ENCODE peak calls at places on chromosomes 5 and 9, in four cellular contexts. K, T, V and E are unnamed samples.

GRCh38 chr9:8356406-8356805 is 556.8 kb upstream of the DMAC1 start:
- DNase-seq in T (no peak), V (no peak), K (no peak), E (no peak)

GRCh38 chr5:138898336-138898735 is 23.2 kb upstream of the LRRTM2 start:
- DNase-seq in V (no peak), T (no peak), K (no peak), E (no peak)

GRCh38 chr5:54895816-54896341 is 89.5 kb downstream of the ESM1 start:
- DNase-seq in K (peak; percentile 65), T (no peak), V (peak; percentile 47), E (no peak)

GRCh38 chr5:146103594-146103993 is 1.8 kb downstream of the PLAC8L1 start:
- DNase-seq in T (no peak), V (no peak), K (no peak), E (no peak)

GRCh38 chr5:73709536-73710129 is 83.6 kb downstream of the ARHGEF28 start:
- DNase-seq in T (no peak), K (peak; percentile 51), V (no peak), E (no peak)

GRCh38 chr5:60334281-60334713 is 365.7 kb downstream of the DEPDC1B start:
- DNase-seq in K (peak; percentile 85), T (no peak), V (no peak), E (peak; percentile 36)

GRCh38 chr5:73796164-73797141 is 170.5 kb downstream of the ARHGEF28 start:
- DNase-seq in T (peak; percentile 63), K (peak; percentile 97), V (peak; percentile 15), E (peak; percentile 94)

GRCh38 chr5:6175172-6175855 is 203.0 kb downstream of the MED10 start:
- DNase-seq in K (no peak), V (no peak), T (no peak), E (no peak)

GRCh38 chr5:151381899-151382298 is 34.5 kb upstream of the SLC36A2 start:
- DNase-seq in T (no peak), V (no peak), K (no peak), E (no peak)

GRCh38 chr9:69157751-69158466 is 16.2 kb upstream of the TJP2 start:
- DNase-seq in V (peak; percentile 4), K (peak; percentile 91), T (no peak), E (no peak)

GRCh38 chr5:74892921-74893320 is 26.7 kb upstream of the FAM169A start:
- DNase-seq in V (no peak), K (no peak), T (no peak), E (no peak)

GRCh38 chr5:156841737-156842136 is 8.4 kb upstream of the PPP1R2B start:
- DNase-seq in V (no peak), T (no peak), K (no peak), E (no peak)

GRCh38 chr9:75826292-75826691 is 64.2 kb upstream of the PCSK5 start:
- DNase-seq in K (no peak), T (no peak), V (no peak), E (no peak)

GRCh38 chr5:144024601-144025000 is 145.9 kb downstream of the YIPF5 start:
- DNase-seq in T (no peak), V (no peak), K (peak; percentile 43), E (no peak)

GRCh38 chr9:36492849-36493248 is 79.8 kb upstream of the MELK start:
- DNase-seq in V (no peak), K (peak; percentile 38), T (no peak), E (peak; percentile 9)

GRCh38 chr9:107866912-107867311 is 377.3 kb upstream of the KLF4 start:
- DNase-seq in K (no peak), T (no peak), V (no peak), E (no peak)

GRCh38 chr5:98769006-98769255 is 4.5 kb upstream of the RGMB start:
- DNase-seq in V (peak; percentile 52), K (no peak), T (peak; percentile 64), E (no peak)

GRCh38 chr5:146388418-146388817 is 49.8 kb downstream of the POU4F3 start:
- DNase-seq in T (no peak), K (peak; percentile 88), V (no peak), E (peak; percentile 28)

GRCh38 chr9:122053056-122053455 is 40.1 kb downstream of the TTLL11 start:
- DNase-seq in K (peak; percentile 58), T (no peak), V (no peak), E (no peak)

GRCh38 chr5:125249400-125249799 is 503.0 kb upstream of the ZNF608 start:
- DNase-seq in V (no peak), T (no peak), K (peak; percentile 72), E (no peak)

GRCh38 chr9:113851860-113852259 is 24.2 kb upstream of the ZNF618 start:
- DNase-seq in V (no peak), T (no peak), K (no peak), E (no peak)

GRCh38 chr9:4174781-4175180 is 125.1 kb downstream of the GLIS3 start:
- DNase-seq in V (no peak), K (no peak), T (no peak), E (no peak)

GRCh38 chr5:9437741-9438240 is 108.1 kb downstream of the SEMA5A start:
- DNase-seq in V (no peak), K (peak; percentile 90), T (no peak), E (peak; percentile 29)

GRCh38 chr5:51382759-51383493 is at the start of gene ISL1:
- DNase-seq in V (peak; percentile 77), T (no peak), K (peak; percentile 69), E (peak; percentile 2)

GRCh38 chr5:172052454-172053236 is 46.2 kb upstream of the FBXW11 start:
- DNase-seq in T (peak; percentile 65), K (peak; percentile 91), V (no peak), E (peak; percentile 12)

GRCh38 chr9:89153618-89154017 is 25.0 kb downstream of the SHC3 start:
- DNase-seq in K (peak; percentile 93), V (no peak), T (no peak), E (no peak)

GRCh38 chr9:78053627-78054026 is 22.0 kb upstream of the GNAQ start:
- DNase-seq in T (no peak), K (no peak), V (no peak), E (no peak)

GRCh38 chr9:130971294-130971849 is 32.3 kb upstream of the FIBCD1 start:
- DNase-seq in K (no peak), T (no peak), V (no peak), E (no peak)

GRCh38 chr9:112361602-112362001 is 18.3 kb upstream of the HSDL2 start:
- DNase-seq in V (peak; percentile 49), K (peak; percentile 36), T (no peak), E (no peak)

GRCh38 chr5:135307143-135307903 is 91.7 kb downstream of the MACROH2A1 start:
- DNase-seq in K (peak; percentile 17), T (no peak), V (no peak), E (no peak)

GRCh38 chr5:115888027-115888426 is 46.3 kb downstream of the AP3S1 start:
- DNase-seq in K (peak; percentile 13), V (no peak), T (no peak), E (no peak)

GRCh38 chr9:124475158-124475867 is 25.1 kb downstream of the ADGRD2 start:
- DNase-seq in K (no peak), V (no peak), T (no peak), E (no peak)

DNA sequence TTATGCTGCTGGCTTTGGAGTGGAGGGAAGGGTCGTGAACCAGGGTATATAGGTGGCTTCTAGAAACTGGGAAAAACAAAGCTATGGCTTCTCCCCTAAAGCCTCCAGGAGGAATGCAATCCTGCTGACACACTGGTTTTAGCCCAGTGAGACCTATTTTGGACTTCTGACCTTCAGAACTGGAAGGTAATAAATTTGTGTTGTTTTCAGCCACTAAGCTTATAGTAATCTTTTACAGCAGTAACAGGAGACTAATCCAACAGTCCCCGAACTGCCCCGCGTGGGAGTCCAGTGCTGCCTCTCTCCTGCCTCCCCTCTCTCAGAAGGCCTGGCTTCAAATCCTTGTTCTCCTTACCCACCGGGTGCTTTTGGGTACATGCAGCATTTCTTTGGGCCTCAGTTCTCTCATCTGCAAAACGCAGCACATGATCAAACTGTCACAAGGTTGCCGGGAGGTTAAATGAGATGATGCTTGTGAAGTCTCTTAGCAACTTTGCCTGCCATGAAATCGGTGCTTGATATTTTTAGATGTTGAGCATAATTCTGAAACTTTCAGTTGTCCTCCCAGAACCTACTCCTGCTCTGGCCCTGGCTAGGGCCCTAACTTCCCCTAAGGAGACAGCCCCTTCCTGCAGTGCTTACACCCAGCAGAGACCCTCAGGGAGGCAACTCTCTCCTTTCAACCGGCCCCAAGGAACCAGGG is 127.3 kb upstream of the BOD1 start:
- DNase-seq in T (no peak), K (no peak), V (peak; percentile 35), E (no peak)
- H3K4me3 ChIP-seq in T (no peak overlapping the region), K (no peak overlapping the region), V (no peak overlapping the region), E (no peak overlapping the region)

GRCh38 chr5:43556857-43557593 is at the start of gene PAIP1:
- DNase-seq in K (peak; percentile 89), V (peak; percentile 93), T (peak; percentile 87), E (no peak)
- TF ChIP-seq CTCF in K (peak; percentile 47), V (peak; percentile 70), T (peak; percentile 75), E (peak; percentile 67)

GRCh38 chr5:16675747-16676255 is 59.0 kb upstream of the RETREG1 start:
- DNase-seq in T (no peak), K (no peak), V (no peak), E (no peak)

GRCh38 chr5:16671208-16671607 is 54.4 kb upstream of the RETREG1 start:
- DNase-seq in K (no peak), V (no peak), T (no peak), E (no peak)

GRCh38 chr5:16669776-16670175 is 53.0 kb upstream of the RETREG1 start:
- DNase-seq in V (no peak), K (peak; percentile 79), T (no peak), E (peak; percentile 56)

GRCh38 chr5:16674750-16675149 is 58.0 kb upstream of the RETREG1 start:
- DNase-seq in T (no peak), K (no peak), V (no peak), E (no peak)

GRCh38 chr5:16673241-16673998 is 56.6 kb upstream of the RETREG1 start:
- DNase-seq in V (no peak), K (no peak), T (no peak), E (no peak)
- H3K4me3 ChIP-seq in V (no peak overlapping the region), K (no peak overlapping the region), T (no peak overlapping the region), E (no peak overlapping the region)

GRCh38 chr5:162591724-162592123 is 524.2 kb downstream of the GABRG2 start:
- DNase-seq in T (no peak), K (no peak), V (no peak), E (no peak)

DNA sequence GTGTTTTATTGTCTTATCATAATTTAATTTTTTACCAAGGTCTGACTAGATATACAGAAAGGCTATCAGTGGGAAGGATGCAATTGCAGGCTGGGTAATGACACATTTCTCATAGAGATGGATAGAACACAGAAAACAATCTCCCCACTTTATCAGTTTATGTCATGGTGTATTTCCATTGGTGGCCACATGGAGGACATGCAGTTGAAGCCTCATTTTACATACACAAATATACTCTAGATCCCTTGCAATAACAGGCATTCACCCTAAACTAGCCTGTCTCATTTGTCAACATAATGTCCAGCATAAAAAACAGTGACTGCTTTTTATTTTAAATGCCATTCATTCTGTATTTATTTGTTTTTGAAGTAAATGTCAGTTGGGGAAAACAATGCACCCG is 526.3 kb downstream of the GABRG2 start:
- DNase-seq in T (no peak), K (no peak), V (peak; percentile 6), E (no peak)
- TF ChIP-seq CTCF in T (no peak), K (no peak), V (peak; percentile 63), E (no peak)